ENCODE peak calls at places on chromosome 14, in four cellular contexts. O is naive thymus-derived CD4-positive, alpha-beta T cell; U is pancreas; K is mammary epithelial cell. E is an unnamed sample. For H3K4me1, the result is how much of the 10 kb centered on the place peaks cover.

GRCh38 chr14:90979451-90979850 is 81.0 kb downstream of the RPS6KA5 start:
- DNase-seq in O (no peak), U (no peak), K (no peak), E (no peak)

GRCh38 chr14:67722293-67722692 is 20.6 kb downstream of the RDH12 start:
- DNase-seq in O (no peak), U (no peak), K (peak), E (no peak)

GRCh38 chr14:34711169-34711568 is 3.2 kb downstream of the CFL2 start:
- DNase-seq in O (no peak), U (no peak), K (peak), E (peak)

GRCh38 chr14:90621205-90621600 is 195.0 kb downstream of the TTC7B start:
- DNase-seq in O (no peak), U (no peak), K (no peak), E (no peak)

GRCh38 chr14:31261859-31262739 is 54.5 kb upstream of the HECTD1 start:
- DNase-seq in O (no peak), U (no peak), K (no peak), E (no peak)

GRCh38 chr14:68719634-68720384 is 73.1 kb downstream of the ZFP36L1 start:
- DNase-seq in O (no peak), U (no peak), K (no peak), E (no peak)

GRCh38 chr14:77043177-77043983 is 14.9 kb upstream of the IRF2BPL start:
- DNase-seq in O (no peak), U (no peak), K (peak), E (peak)

GRCh38 chr14:56590535-56590951 is 10.9 kb downstream of the TMEM260 start:
- DNase-seq in O (no peak), U (no peak), K (no peak), E (no peak)

GRCh38 chr14:73424453-73424852 is 33.9 kb downstream of the NUMB start:
- DNase-seq in O (no peak), U (no peak), K (no peak), E (no peak)

GRCh38 chr14:95144849-95145248 is 12.5 kb downstream of the DICER1 start:
- DNase-seq in O (no peak), U (no peak), K (no peak), E (no peak)
- H3K4me1 ChIP-seq in O (under half), U (half or more), K (under half), E (under half)

DNA sequence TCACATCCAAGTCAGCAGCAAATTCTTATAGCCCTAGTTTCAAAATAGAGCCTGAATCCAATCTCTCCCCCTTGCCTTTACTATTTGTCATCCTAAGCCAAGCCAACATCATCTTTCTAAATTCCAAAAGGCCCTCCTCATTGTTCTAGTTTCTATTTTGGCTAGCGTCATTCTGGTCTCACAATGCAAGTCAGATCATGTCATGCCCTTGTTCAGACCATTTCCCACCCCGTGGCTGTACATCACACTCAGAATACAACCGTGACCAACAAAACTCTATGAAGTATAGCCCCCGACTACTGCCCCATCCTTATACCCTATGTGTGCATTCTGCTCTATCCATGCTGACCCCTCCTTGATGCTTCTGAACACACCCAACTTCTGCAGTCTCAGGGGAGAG is 12.3 kb upstream of the GNG2 start:
- DNase-seq in O (no peak), U (no peak), K (peak), E (no peak)
- H3K4me3 ChIP-seq in O (peak), U (no peak), K (no peak), E (no peak)

GRCh38 chr14:93072659-93073365 is 42.9 kb downstream of the ITPK1 start:
- DNase-seq in O (no peak), U (peak), K (no peak), E (no peak)

GRCh38 chr14:93073833-93074769 is 41.6 kb downstream of the ITPK1 start:
- DNase-seq in O (no peak), U (peak), K (peak), E (no peak)

GRCh38 chr14:93076755-93077154 is 39.0 kb downstream of the ITPK1 start:
- DNase-seq in O (no peak), U (peak), K (no peak), E (no peak)

GRCh38 chr14:93075891-93076290 is 39.8 kb downstream of the ITPK1 start:
- DNase-seq in O (no peak), U (no peak), K (no peak), E (no peak)

GRCh38 chr14:93073366-93073722 is 42.4 kb downstream of the ITPK1 start:
- DNase-seq in O (no peak), U (peak), K (no peak), E (no peak)
- H3K27ac ChIP-seq in O (no peak), U (no peak), K (no peak), E (no peak)

GRCh38 chr14:102408729-102409128 is 46.0 kb downstream of the TECPR2 start:
- DNase-seq in O (no peak), U (no peak), K (no peak), E (no peak)
- H3K4me1 ChIP-seq in O (under half), U (under half), K (under half), E (under half)

GRCh38 chr14:24051162-24051788 is 534 bp upstream of the CARMIL3 start:
- DNase-seq in O (no peak), U (no peak), K (no peak), E (peak)
- H3K4me3 ChIP-seq in O (peak), U (peak), K (peak), E (peak)

DNA sequence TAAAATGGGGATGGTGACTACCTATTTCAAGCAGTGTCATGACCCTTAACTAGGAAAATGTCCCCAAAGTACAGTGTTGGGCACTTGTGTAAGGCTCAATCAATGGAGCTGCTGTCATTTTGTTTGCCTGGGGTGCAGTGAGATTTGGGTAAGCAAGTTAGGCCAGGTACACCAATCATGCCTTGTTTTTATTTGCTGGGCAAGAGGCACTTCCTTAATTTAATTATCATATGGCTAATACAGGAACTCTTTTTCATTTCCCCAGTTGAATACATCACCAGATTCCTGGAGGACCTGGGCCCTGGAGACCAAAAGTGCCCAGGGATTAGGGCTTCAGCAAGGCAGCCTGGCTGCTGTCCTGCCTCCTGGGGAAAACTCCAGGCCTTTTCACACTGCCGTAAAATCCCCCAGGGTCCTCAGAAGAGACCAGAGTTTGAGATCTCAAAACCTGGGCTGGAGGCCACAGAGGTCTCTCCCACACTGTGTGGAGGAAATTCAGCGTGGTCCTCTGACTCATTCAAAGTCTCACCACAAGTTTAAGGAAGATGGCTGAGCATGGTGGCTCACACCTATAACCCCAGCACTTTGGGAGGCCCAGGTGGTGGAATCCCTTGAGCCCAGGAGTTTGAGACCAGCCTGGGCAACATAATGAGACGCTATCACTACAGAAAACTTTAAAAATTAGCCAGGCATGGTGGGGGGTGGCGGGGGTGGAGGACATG is 28.4 kb upstream of the FOXN3 start:
- DNase-seq in O (no peak), U (no peak), K (no peak), E (no peak)
- H3K27ac ChIP-seq in O (peak), U (no peak), K (no peak), E (no peak)

GRCh38 chr14:99573436-99574098 is 30.4 kb downstream of the CCDC85C start:
- DNase-seq in O (no peak), U (peak), K (no peak), E (no peak)
- H3K4me1 ChIP-seq in O (under half), U (half or more), K (under half), E (half or more)

GRCh38 chr14:39433452-39433813 is 1.2 kb upstream of the FBXO33 start:
- DNase-seq in O (no peak), U (no peak), K (no peak), E (no peak)

GRCh38 chr14:39432179-39432618 is at the start of gene FBXO33:
- DNase-seq in O (peak), U (peak), K (peak), E (peak)

GRCh38 chr14:39432619-39433451 is 602 bp upstream of the FBXO33 start:
- DNase-seq in O (peak), U (peak), K (peak), E (peak)

GRCh38 chr14:39431416-39432178 is 636 bp downstream of the FBXO33 start:
- DNase-seq in O (peak), U (peak), K (peak), E (peak)

DNA sequence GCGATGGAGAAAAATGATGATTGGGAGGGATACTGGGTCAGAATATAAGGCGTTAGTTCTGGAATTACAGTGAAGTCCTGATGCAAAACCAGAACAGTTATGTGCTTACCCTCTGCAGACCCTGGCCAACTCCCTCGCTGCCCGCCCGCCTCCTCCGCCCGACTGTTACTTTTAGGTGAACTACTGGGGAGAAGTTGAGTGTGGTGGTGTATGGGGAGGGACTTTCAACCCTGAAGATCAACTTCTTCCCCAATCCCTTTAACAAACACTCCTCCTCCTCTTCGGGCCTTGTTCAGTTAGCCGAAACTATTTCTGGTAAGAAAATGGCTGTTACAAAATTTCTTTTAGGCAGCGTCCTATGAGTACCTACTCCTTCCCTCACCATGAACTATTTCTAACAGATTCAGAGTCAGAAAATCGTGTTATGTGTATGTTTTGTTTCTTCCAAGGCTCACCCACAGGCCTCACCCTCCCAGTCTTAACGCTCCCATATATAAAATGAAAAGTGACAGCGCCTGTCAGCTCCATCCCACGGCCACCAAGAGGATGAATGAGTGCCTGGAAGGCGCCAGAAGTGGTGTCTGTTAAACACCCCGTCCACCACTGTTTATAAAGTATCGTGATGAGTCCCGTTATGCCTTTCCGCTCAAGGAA is 1.3 kb downstream of the FBXO33 start:
- DNase-seq in O (no peak), U (no peak), K (peak), E (peak)
- H3K4me3 ChIP-seq in O (peak), U (peak), K (peak), E (peak)

GRCh38 chr14:61364243-61364642 is 42.9 kb downstream of the PRKCH start:
- DNase-seq in O (no peak), U (no peak), K (no peak), E (no peak)
- H3K27ac ChIP-seq in O (peak), U (no peak), K (no peak), E (no peak)